ENCODE peak calls at places on chromosomes 13 and 19, in eight cellular contexts. U is brain microvascular endothelial cell, E is tibial nerve, C is heart left ventricle, K is pancreas, P is tibial artery, Q is mammary epithelial cell, B is BE2C. H is an unnamed sample.

GRCh38 chr13:48535791-48536190 is 2.9 kb upstream of the RCBTB2 start:
- DNase-seq in U (no peak), E (no peak), C (no peak), K (no peak), P (no peak), Q (no peak), B (no peak), H (no peak)

GRCh38 chr19:8355631-8356402 is 8.1 kb upstream of the ANGPTL4 start:
- DNase-seq in U (peak), E (peak), C (no peak), K (no peak), P (peak), Q (peak), B (no peak), H (peak)

GRCh38 chr19:51246153-51246552 is 4.7 kb upstream of the SIGLECL1 start:
- DNase-seq in U (peak), E (no peak), C (no peak), K (no peak), P (no peak), Q (peak), B (no peak), H (no peak)

GRCh38 chr19:10142701-10143375 is 23.1 kb upstream of the EIF3G start:
- DNase-seq in U (no peak), E (no peak), C (no peak), K (no peak), P (no peak), Q (no peak), B (no peak), H (no peak)

GRCh38 chr19:29321116-29321515 is 108.2 kb upstream of the UQCRFS1 start:
- DNase-seq in U (no peak), E (no peak), C (no peak), K (no peak), P (no peak), Q (no peak), B (no peak), H (no peak)

GRCh38 chr13:33485247-33485646 is 199.7 kb upstream of the STARD13 start:
- DNase-seq in U (no peak), E (no peak), C (no peak), K (no peak), P (no peak), Q (no peak), B (no peak), H (no peak)

GRCh38 chr13:79434578-79434977 is 28.5 kb upstream of the RBM26 start:
- DNase-seq in U (peak), E (no peak), C (no peak), K (no peak), P (no peak), Q (no peak), B (no peak), H (no peak)

GRCh38 chr13:32676242-32676641 is 90.0 kb downstream of the PDS5B start:
- DNase-seq in U (peak), E (no peak), C (no peak), K (no peak), P (no peak), Q (no peak), B (no peak), H (no peak)

GRCh38 chr13:49219647-49220034 is 497 bp upstream of the MLNR start:
- DNase-seq in U (no peak), E (no peak), C (no peak), K (no peak), P (no peak), Q (no peak), B (no peak), H (no peak)

GRCh38 chr19:49739098-49739497 is 24.0 kb downstream of the TSKS start:
- DNase-seq in U (no peak), E (no peak), C (no peak), K (no peak), P (no peak), Q (no peak), B (no peak), H (no peak)

GRCh38 chr19:33358408-33358807 is 15.1 kb upstream of the CEBPG start:
- DNase-seq in U (no peak), E (no peak), C (no peak), K (no peak), P (no peak), Q (peak), B (no peak), H (no peak)

GRCh38 chr13:100890645-100891044 is 216.1 kb upstream of the TMTC4 start:
- DNase-seq in U (no peak), E (no peak), C (no peak), K (no peak), P (no peak), Q (no peak), B (no peak), H (no peak)

GRCh38 chr19:9528757-9529336 is 9.6 kb downstream of the ZNF426 start:
- DNase-seq in U (no peak), E (no peak), C (no peak), K (no peak), P (no peak), Q (no peak), B (no peak), H (no peak)

GRCh38 chr19:14369399-14370168 is 11.7 kb upstream of the ADGRE5 start:
- DNase-seq in U (peak), E (no peak), C (no peak), K (no peak), P (no peak), Q (no peak), B (no peak), H (peak)

GRCh38 chr13:83752141-83752540 is 130.1 kb downstream of the SLITRK1 start:
- DNase-seq in U (peak), E (no peak), C (no peak), K (no peak), P (no peak), Q (peak), B (no peak), H (peak)

GRCh38 chr19:54451331-54451871 is 2.4 kb downstream of the LENG8 start:
- DNase-seq in U (peak), E (no peak), C (no peak), K (no peak), P (no peak), Q (no peak), B (no peak), H (no peak)

GRCh38 chr19:22595918-22596341 is 38.2 kb upstream of the ZNF492 start:
- DNase-seq in U (no peak), E (peak), C (peak), K (peak), P (peak), Q (no peak), B (no peak), H (no peak)

GRCh38 chr13:112819816-112820215 is 130.0 kb downstream of the ATP11A start:
- DNase-seq in U (no peak), E (no peak), C (no peak), K (no peak), P (no peak), Q (no peak), B (no peak), H (no peak)

GRCh38 chr13:99875391-99875790 is 96.2 kb downstream of the ZIC5 start:
- DNase-seq in U (no peak), E (no peak), C (no peak), K (no peak), P (no peak), Q (no peak), B (no peak), H (no peak)

GRCh38 chr13:51235186-51235585 is 13.0 kb downstream of the FAM124A start:
- DNase-seq in U (no peak), E (no peak), C (no peak), K (no peak), P (no peak), Q (no peak), B (no peak), H (no peak)

GRCh38 chr13:45518525-45519235 is 53.9 kb downstream of the COG3 start:
- DNase-seq in U (peak), E (no peak), C (no peak), K (no peak), P (no peak), Q (peak), B (no peak), H (no peak)

GRCh38 chr19:51450730-51451307 is 7.4 kb downstream of the SIGLEC8 start:
- DNase-seq in U (no peak), E (no peak), C (no peak), K (no peak), P (no peak), Q (no peak), B (no peak), H (no peak)

GRCh38 chr19:37095859-37096258 is 17.6 kb downstream of the ZNF420 start:
- DNase-seq in U (no peak), E (no peak), C (no peak), K (no peak), P (no peak), Q (no peak), B (no peak), H (no peak)

GRCh38 chr19:38224014-38224862 is at the start of gene DPF1:
- DNase-seq in U (peak), E (no peak), C (peak), K (no peak), P (no peak), Q (peak), B (peak), H (no peak)

GRCh38 chr19:42143341-42144234 is 11.3 kb upstream of the POU2F2 start:
- DNase-seq in U (no peak), E (no peak), C (no peak), K (no peak), P (no peak), Q (peak), B (no peak), H (no peak)

GRCh38 chr13:31835932-31836331 is 96.6 kb downstream of the RXFP2 start:
- DNase-seq in U (peak), E (no peak), C (no peak), K (no peak), P (no peak), Q (peak), B (no peak), H (peak)

GRCh38 chr13:72462726-72463125 is 264.7 kb downstream of the MZT1 start:
- DNase-seq in U (no peak), E (no peak), C (no peak), K (no peak), P (no peak), Q (no peak), B (no peak), H (peak)

GRCh38 chr13:112686987-112687386 is 2.9 kb upstream of the ATP11A start:
- DNase-seq in U (no peak), E (no peak), C (no peak), K (no peak), P (no peak), Q (no peak), B (no peak), H (no peak)

GRCh38 chr13:111893071-111893606 is 173.8 kb upstream of the SOX1 start:
- DNase-seq in U (peak), E (no peak), C (peak), K (no peak), P (no peak), Q (no peak), B (no peak), H (no peak)

GRCh38 chr13:106297283-106297682 is 238.2 kb downstream of the EFNB2 start:
- DNase-seq in U (no peak), E (no peak), C (no peak), K (no peak), P (no peak), Q (no peak), B (no peak), H (no peak)

GRCh38 chr13:87344176-87344575 is 327.0 kb upstream of the SLITRK5 start:
- DNase-seq in U (no peak), E (no peak), C (no peak), K (no peak), P (no peak), Q (no peak), B (no peak), H (no peak)

GRCh38 chr13:27728271-27728670 is 64.0 kb upstream of the GSX1 start:
- DNase-seq in U (no peak), E (no peak), C (no peak), K (no peak), P (no peak), Q (no peak), B (no peak), H (no peak)
- TF ChIP-seq CTCF in U (peak), E (no peak), C (no peak), K (no peak), P (no peak), Q (no peak), B (peak), H (no peak)

DNA sequence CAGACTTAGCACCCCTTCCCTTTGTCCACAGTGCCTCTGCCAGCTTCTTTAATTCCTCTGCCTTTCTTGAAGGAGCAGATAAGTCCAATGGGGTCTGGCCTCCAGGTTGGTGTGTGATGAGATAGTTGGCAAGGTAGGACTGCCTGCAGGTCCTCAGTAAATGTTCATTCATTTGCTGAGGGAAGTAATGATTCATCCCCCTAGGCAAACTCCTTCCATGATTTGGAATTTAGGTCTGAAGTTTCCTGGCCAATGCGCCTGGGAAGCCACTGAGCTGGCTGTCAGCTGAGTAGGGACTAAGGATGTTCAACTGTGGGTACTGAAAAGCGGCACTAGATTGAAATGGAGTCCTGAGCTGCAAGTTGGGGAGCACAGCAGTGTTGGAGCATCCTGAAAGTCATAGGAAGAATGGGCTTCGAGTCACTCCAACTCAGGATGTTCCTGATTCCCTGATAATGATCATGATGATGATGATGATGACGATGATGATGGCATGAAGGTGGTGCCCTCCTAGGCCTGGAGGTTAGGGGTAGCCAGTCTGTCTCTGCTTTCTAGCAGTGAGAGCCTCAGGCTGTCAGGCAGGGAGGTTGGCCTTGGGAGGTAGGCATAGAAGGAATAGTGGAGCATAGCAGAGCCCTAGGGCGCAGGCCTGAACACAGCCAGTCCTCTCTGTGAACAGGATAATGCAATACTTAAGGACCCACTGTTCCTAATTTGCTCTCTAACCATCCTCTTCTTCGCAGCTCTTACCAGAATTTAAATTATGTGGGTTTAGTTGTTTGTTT is 44.7 kb downstream of the COL4A2 start:
- DNase-seq in U (no peak), E (no peak), C (no peak), K (no peak), P (no peak), Q (no peak), B (no peak), H (no peak)
- H3K4me3 ChIP-seq in U (no peak), E (no peak), C (no peak), K (no peak), P (no peak), Q (no peak), B (no peak), H (no peak)

DNA sequence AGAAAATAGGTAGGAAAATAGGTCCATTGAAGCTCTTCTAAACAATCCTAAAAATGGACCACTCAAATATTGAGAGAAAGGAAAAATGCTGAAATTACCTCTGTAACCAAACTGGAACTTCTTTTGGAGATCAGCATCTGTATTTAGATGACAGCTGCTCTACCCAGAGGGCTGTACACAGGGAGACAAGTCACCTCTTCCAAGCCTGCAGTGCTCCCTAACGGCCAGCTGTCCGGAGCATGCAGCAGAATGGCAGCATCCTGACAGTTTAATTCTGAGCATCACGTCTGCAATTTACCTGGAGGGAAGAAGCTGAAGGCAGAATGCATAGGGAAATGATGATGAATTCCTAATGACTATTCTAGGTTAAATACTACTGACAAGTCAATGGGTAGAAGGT is 62.8 kb upstream of the DIAPH3 start:
- DNase-seq in U (peak), E (no peak), C (no peak), K (peak), P (no peak), Q (peak), B (peak), H (no peak)
- TF ChIP-seq CTCF in U (peak), E (no peak), C (no peak), K (no peak), P (no peak), Q (peak), B (peak), H (peak)

GRCh38 chr13:25864936-25865335 is 186.9 kb downstream of the SHISA2 start:
- DNase-seq in U (no peak), E (no peak), C (no peak), K (no peak), P (no peak), Q (no peak), B (no peak), H (no peak)
- H3K4me3 ChIP-seq in U (no peak), E (no peak), C (no peak), K (no peak), P (no peak), Q (no peak), B (no peak), H (no peak)

H was measured in astrocyte of the cerebellum.